ENCODE peak calls at places on chromosomes 12 and 14, in five cellular contexts. G is GM23248, S is bronchial epithelial cell, F is NT2/D1, C is body of pancreas. J is an unnamed sample.
A peak's percentile ranks its signal among the peaks of the same experiment; 100 is the strongest.

GRCh38 chr12:5043589-5044419 is at the start of gene KCNA5:
- DNase-seq in S (no peak), F (no peak), G (no peak), C (peak; percentile 57), J (no peak)

GRCh38 chr14:101020971-101021370 is 117.4 kb upstream of the RTL1 start:
- DNase-seq in F (no peak), C (no peak), S (no peak), G (no peak), J (no peak)

GRCh38 chr12:48681416-48681737 is 661 bp downstream of the KANSL2 start:
- DNase-seq in S (no peak), F (no peak), G (peak; percentile 59), C (no peak), J (no peak)

GRCh38 chr14:70530417-70530816 is 4.4 kb downstream of the ADAM20 start:
- DNase-seq in C (no peak), S (no peak), G (no peak), F (no peak), J (no peak)

GRCh38 chr12:124441443-124442190 is 125.8 kb downstream of the NCOR2 start:
- DNase-seq in S (peak; percentile 85), F (no peak), G (peak; percentile 99), C (no peak), J (no peak)

GRCh38 chr12:121534495-121535148 is 46.2 kb downstream of the KDM2B start:
- DNase-seq in C (no peak), S (no peak), G (no peak), F (peak; percentile 86), J (no peak)

GRCh38 chr14:29805415-29806123 is 122.1 kb downstream of the PRKD1 start:
- DNase-seq in C (peak; percentile 79), F (no peak), G (peak; percentile 87), S (peak; percentile 90), J (peak; percentile 41)

GRCh38 chr12:108802666-108803036 is 54.7 kb downstream of the SSH1 start:
- DNase-seq in S (no peak), F (no peak), C (no peak), G (peak; percentile 57), J (no peak)

GRCh38 chr12:75489613-75490210 is 9.2 kb downstream of the GLIPR1 start:
- DNase-seq in G (peak; percentile 83), S (peak; percentile 85), C (no peak), F (no peak), J (no peak)

GRCh38 chr14:61501714-61502458 is 180.5 kb downstream of the PRKCH start:
- DNase-seq in G (no peak), S (no peak), F (no peak), C (no peak), J (no peak)

GRCh38 chr14:61502459-61503093 is 181.2 kb downstream of the PRKCH start:
- DNase-seq in G (no peak), F (no peak), S (peak; percentile 79), C (no peak), J (no peak)

GRCh38 chr14:61498811-61499210 is 177.4 kb downstream of the PRKCH start:
- DNase-seq in S (peak; percentile 81), F (no peak), G (peak; percentile 71), C (peak; percentile 51), J (no peak)

GRCh38 chr14:61498303-61498702 is 176.9 kb downstream of the PRKCH start:
- DNase-seq in C (no peak), F (no peak), S (no peak), G (no peak), J (no peak)

DNA sequence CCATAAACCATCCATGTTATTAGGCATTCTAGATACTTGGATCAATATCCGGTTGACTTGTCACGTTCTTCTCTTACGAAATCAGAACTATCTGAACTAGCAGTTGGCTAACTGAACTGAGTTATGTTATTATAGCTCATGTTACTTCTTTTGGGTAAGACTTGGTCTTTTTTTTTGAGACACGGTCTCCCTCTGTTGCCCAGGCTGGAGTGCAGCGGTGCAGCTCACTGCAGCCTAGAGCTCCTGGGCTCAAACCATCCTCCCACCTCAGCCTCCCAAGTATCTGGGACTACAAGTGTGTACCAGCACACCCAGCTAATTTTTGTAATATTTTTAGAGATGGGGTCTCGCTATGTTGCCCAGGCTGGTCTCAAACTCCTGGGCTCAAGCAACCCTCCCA is 178.7 kb downstream of the PRKCH start:
- DNase-seq in G (no peak), C (no peak), S (peak; percentile 58), F (no peak), J (no peak)
- H3K27me3 ChIP-seq in G (no peaks in the 10 kb centered on the region), C (no peaks in the 10 kb centered on the region), S (no peaks in the 10 kb centered on the region), F (no peaks in the 10 kb centered on the region), J (no peaks in the 10 kb centered on the region)

DNA sequence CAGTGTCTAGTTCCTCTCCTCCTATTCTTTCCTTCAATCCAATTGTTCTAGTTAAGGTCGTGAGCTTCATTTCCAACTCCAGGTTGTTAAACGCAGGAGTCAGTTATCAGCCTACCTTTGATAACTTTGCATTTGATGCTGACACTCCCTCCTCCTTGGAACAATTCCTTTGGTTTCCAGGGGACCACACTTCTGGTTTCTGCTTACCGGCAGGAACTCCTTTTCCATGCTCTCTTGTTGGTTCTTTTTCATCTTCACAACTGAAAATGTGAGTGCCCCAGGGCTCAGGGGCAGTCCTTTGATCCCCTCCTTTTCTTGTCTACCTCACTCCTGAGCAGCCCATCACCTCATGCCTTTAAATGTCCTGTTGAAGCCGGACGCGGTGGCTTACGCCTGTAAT is 5.0 kb downstream of the EEF1AKMT3 start:
- DNase-seq in F (no peak), G (no peak), S (no peak), C (no peak), J (no peak)
- H3K27me3 ChIP-seq in F (no peaks in the 10 kb centered on the region), G (no peaks in the 10 kb centered on the region), S (no peaks in the 10 kb centered on the region), C (no peaks in the 10 kb centered on the region), J (no peaks in the 10 kb centered on the region)

GRCh38 chr12:30965613-30965985 is 39.1 kb downstream of the TSPAN11 start:
- DNase-seq in F (peak; percentile 50), C (peak; percentile 45), S (no peak), G (no peak), J (no peak)
- H3K27me3 ChIP-seq in F (no peaks in the 10 kb centered on the region), C (no peaks in the 10 kb centered on the region), S (peaks cover 9% of the 10 kb centered on the region), G (peaks cover 4% of the 10 kb centered on the region), J (no peaks in the 10 kb centered on the region)

GRCh38 chr12:32131666-32132065 is 25.0 kb downstream of the BICD1 start:
- DNase-seq in G (no peak), C (no peak), F (no peak), S (no peak), J (no peak)
- H3K27me3 ChIP-seq in G (no peaks in the 10 kb centered on the region), C (no peaks in the 10 kb centered on the region), F (no peaks in the 10 kb centered on the region), S (no peaks in the 10 kb centered on the region), J (no peaks in the 10 kb centered on the region)

GRCh38 chr12:53756300-53757094 is 4.7 kb upstream of the CISTR start:
- DNase-seq in G (no peak), F (no peak), C (no peak), S (no peak), J (no peak)

GRCh38 chr12:53759261-53759660 is 7.5 kb upstream of the CISTR start:
- DNase-seq in F (no peak), C (no peak), S (no peak), G (no peak), J (no peak)

GRCh38 chr12:53757095-53757770 is 5.5 kb upstream of the CISTR start:
- DNase-seq in C (peak; percentile 88), G (peak; percentile 78), F (peak; percentile 88), S (peak; percentile 45), J (peak; percentile 38)

GRCh38 chr12:53755451-53756290 is 3.9 kb upstream of the CISTR start:
- DNase-seq in F (no peak), S (no peak), C (no peak), G (no peak), J (no peak)

GRCh38 chr12:53758081-53758769 is 6.4 kb upstream of the CISTR start:
- DNase-seq in C (no peak), F (no peak), G (no peak), S (no peak), J (no peak)
- H3K27me3 ChIP-seq in C (no peaks in the 10 kb centered on the region), F (peaks cover 50% of the 10 kb centered on the region), G (peaks cover 83% of the 10 kb centered on the region), S (peaks cover 29% of the 10 kb centered on the region), J (no peaks in the 10 kb centered on the region)

DNA sequence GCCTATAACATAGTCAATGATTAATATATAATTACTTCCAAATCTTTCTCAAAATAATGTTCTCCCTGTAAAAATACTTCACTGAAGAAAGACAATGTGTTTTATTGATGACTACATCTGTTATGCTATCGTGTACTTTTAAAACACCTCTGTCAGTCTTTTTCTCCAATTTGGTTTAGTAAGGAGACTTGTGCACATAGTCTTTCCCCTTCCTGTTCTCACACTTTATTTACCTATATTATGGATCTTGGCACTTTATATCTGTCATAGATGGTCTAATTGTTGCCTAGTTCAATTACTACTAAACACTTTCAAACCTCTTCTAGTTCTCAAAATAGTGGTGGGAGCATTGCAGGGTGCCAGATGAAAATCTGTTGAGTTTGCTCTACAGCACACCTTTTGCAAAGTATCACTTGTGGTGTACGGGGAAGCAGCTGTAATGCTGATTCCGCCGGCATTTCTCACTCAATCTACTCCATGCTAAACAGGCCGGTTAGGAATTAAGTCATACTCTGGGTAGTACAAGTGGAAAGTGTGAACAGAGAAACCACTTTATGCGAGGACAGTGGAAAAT is 1.1 kb upstream of the INSM2 start:
- DNase-seq in G (no peak), S (peak; percentile 13), F (no peak), C (no peak), J (no peak)
- H3K27me3 ChIP-seq in G (peaks cover 56% of the 10 kb centered on the region), S (peaks cover 32% of the 10 kb centered on the region), F (peaks cover 92% of the 10 kb centered on the region), C (peaks cover 22% of the 10 kb centered on the region), J (peaks cover 21% of the 10 kb centered on the region)

J was measured in thoracic aorta.